ENCODE peak calls at places on chromosome 11, in eight cellular contexts. S is H9, K is DND-41, O is colonic mucosa, Z is fibroblast of lung, X is keratinocyte, M is neuronal stem cell, Q is GM23248. C is an unnamed sample.

GRCh38 chr11:64583296-64584262 is 7.4 kb upstream of the SLC22A12 start:
- DNase-seq in S (no peak), K (no peak), O (no peak), Z (peak; percentile 15), X (no peak), M (no peak), Q (peak; percentile 68), C (peak; percentile 40)

GRCh38 chr11:63838150-63838681 is 694 bp upstream of the MARK2 start:
- DNase-seq in S (peak; percentile 52), K (no peak), O (no peak), Z (no peak), X (no peak), M (no peak), Q (no peak), C (peak; percentile 86)

GRCh38 chr11:120565436-120566155 is 54.0 kb downstream of the GRIK4 start:
- DNase-seq in S (peak; percentile 26), K (no peak), O (no peak), Z (peak; percentile 62), X (no peak), M (no peak), Q (peak; percentile 55), C (no peak)

GRCh38 chr11:70066136-70066520 is 12.0 kb upstream of the ANO1 start:
- DNase-seq in S (peak; percentile 19), K (no peak), O (no peak), Z (no peak), X (no peak), M (no peak), Q (no peak), C (no peak)

GRCh38 chr11:70481625-70482528 is 83.5 kb downstream of the CTTN start:
- DNase-seq in S (no peak), K (no peak), O (no peak), Z (peak; percentile 82), X (no peak), M (no peak), Q (peak; percentile 71), C (peak; percentile 80)

GRCh38 chr11:114366331-114367243 is 33.7 kb downstream of the C11orf71 start:
- DNase-seq in S (no peak), K (no peak), O (no peak), Z (peak; percentile 92), X (no peak), M (no peak), Q (peak; percentile 86), C (no peak)

GRCh38 chr11:68593441-68593840 is 90.9 kb upstream of the GAL start:
- DNase-seq in S (no peak), K (no peak), O (no peak), Z (no peak), X (no peak), M (no peak), Q (no peak), C (no peak)

GRCh38 chr11:29184939-29185890 is 831.6 kb downstream of the KCNA4 start:
- DNase-seq in S (no peak), K (no peak), O (no peak), Z (peak; percentile 99), X (no peak), M (no peak), Q (peak; percentile 91), C (no peak)

GRCh38 chr11:77088236-77089003 is 14.2 kb upstream of the OMP start:
- DNase-seq in S (no peak), K (no peak), O (peak; percentile 81), Z (no peak), X (no peak), M (no peak), Q (no peak), C (peak; percentile 59)

GRCh38 chr11:124746621-124747243 is 5.3 kb downstream of the VSIG2 start:
- DNase-seq in S (peak; percentile 95), K (no peak), O (peak; percentile 95), Z (peak; percentile 58), X (peak; percentile 25), M (no peak), Q (peak; percentile 84), C (peak; percentile 93)
- H3K9ac ChIP-seq in S (no peak overlapping the region), K (no peak overlapping the region), O (peak overlapping the region; percentile 87), Z (no peak overlapping the region), X (peak overlapping the region; percentile 30), M (no peak overlapping the region), Q (peak overlapping the region; percentile 35), C (peak overlapping the region; percentile 51)

DNA sequence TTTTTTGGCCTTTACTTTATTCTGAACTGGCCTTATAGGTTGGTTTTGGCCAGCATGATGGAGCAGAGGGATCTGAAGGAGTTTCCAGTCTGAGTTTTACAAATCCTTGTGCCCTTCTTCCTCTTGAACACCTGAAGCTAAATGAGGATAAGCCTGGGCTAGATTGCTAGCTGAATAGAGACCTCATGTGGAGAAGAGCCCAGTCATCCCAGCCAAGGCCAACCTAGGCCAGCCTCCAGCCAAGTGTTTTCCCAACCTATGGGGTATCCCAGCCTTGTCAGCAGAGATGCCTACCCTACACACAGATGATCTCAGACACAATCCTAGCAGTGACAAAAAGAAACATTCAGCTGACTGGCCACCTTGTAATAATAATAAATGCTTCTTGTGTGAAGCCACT is 966 bp upstream of the CASP12 start:
- DNase-seq in S (no peak), K (no peak), O (no peak), Z (no peak), X (no peak), M (no peak), Q (no peak), C (no peak)
- H3K27ac ChIP-seq in S (no peak overlapping the region), K (no peak overlapping the region), O (no peak overlapping the region), Z (no peak overlapping the region), X (no peak overlapping the region), M (no peak overlapping the region), Q (no peak overlapping the region), C (no peak overlapping the region)

GRCh38 chr11:22786475-22786874 is 43.1 kb downstream of the SVIP start:
- DNase-seq in S (no peak), K (no peak), O (no peak), Z (no peak), X (no peak), M (no peak), Q (no peak), C (no peak)
- H3K9ac ChIP-seq in S (no peak overlapping the region), K (no peak overlapping the region), O (no peak overlapping the region), Z (no peak overlapping the region), X (no peak overlapping the region), M (no peak overlapping the region), Q (no peak overlapping the region), C (no peak overlapping the region)

GRCh38 chr11:80157447-80157846 is 716.6 kb upstream of the TENM4 start:
- DNase-seq in S (no peak), K (no peak), O (no peak), Z (no peak), X (no peak), M (no peak), Q (no peak), C (no peak)
- H3K27ac ChIP-seq in S (no peak overlapping the region), K (no peak overlapping the region), O (no peak overlapping the region), Z (no peak overlapping the region), X (no peak overlapping the region), M (no peak overlapping the region), Q (no peak overlapping the region), C (no peak overlapping the region)

GRCh38 chr11:3148255-3148989 is 16.7 kb downstream of the OSBPL5 start:
- DNase-seq in S (no peak), K (no peak), O (peak; percentile 67), Z (no peak), X (no peak), M (no peak), Q (no peak), C (no peak)

GRCh38 chr11:3145206-3145520 is 19.9 kb downstream of the OSBPL5 start:
- DNase-seq in S (no peak), K (no peak), O (no peak), Z (no peak), X (no peak), M (no peak), Q (no peak), C (no peak)

GRCh38 chr11:3147257-3147619 is 17.9 kb downstream of the OSBPL5 start:
- DNase-seq in S (no peak), K (no peak), O (no peak), Z (peak; percentile 10), X (no peak), M (no peak), Q (peak; percentile 63), C (peak; percentile 89)

GRCh38 chr11:3147626-3148025 is 17.5 kb downstream of the OSBPL5 start:
- DNase-seq in S (no peak), K (no peak), O (no peak), Z (no peak), X (no peak), M (no peak), Q (no peak), C (no peak)

DNA sequence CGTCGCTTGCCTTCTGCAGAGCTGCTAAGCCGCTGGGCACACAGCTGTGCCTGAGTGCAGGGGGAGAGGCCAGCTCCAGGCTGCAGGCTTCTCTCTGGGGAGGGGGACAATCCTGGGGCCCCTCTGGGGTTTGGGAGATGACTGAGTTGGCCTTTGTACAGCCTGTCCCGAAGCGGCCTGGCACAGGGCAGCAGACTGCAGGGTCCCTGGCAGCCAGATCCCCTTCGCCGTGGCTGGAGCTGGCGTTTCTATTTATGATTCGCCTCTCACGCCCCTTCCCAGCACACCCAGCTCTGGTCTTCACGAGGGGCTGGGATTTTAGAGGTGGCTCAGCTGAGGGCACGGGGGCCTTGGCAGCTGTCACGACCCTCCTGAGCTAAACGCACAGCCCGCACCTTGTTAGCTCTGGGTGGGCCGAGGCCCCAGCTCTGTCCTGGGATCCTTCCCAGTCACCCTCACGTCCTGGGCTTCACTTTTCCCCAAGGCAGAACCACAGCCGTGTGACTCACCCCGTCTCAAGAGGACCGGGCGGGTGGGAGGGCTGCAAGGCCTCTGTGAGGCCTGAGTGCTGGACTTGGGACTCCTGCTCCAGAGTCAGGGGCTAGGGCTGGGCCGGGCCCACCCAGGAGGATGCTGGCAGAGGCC is 18.4 kb downstream of the OSBPL5 start:
- DNase-seq in S (no peak), K (no peak), O (no peak), Z (peak; percentile 86), X (no peak), M (no peak), Q (peak; percentile 93), C (no peak)
- H3K9ac ChIP-seq in S (no peak overlapping the region), K (no peak overlapping the region), O (no peak overlapping the region), Z (peak overlapping the region; percentile 69), X (no peak overlapping the region), M (peak overlapping the region; percentile 68), Q (peak overlapping the region; percentile 65), C (no peak overlapping the region)

GRCh38 chr11:7911011-7911410 is 20.1 kb downstream of the OR10A6 start:
- DNase-seq in S (no peak), K (no peak), O (no peak), Z (no peak), X (no peak), M (no peak), Q (no peak), C (no peak)
- H3K27ac ChIP-seq in S (no peak overlapping the region), K (no peak overlapping the region), O (no peak overlapping the region), Z (no peak overlapping the region), X (no peak overlapping the region), M (no peak overlapping the region), Q (no peak overlapping the region), C (no peak overlapping the region)

GRCh38 chr11:60932605-60933346 is 8.5 kb downstream of the TMEM132A start:
- DNase-seq in S (no peak), K (no peak), O (no peak), Z (no peak), X (no peak), M (no peak), Q (no peak), C (no peak)
- H3K9ac ChIP-seq in S (no peak overlapping the region), K (no peak overlapping the region), O (no peak overlapping the region), Z (no peak overlapping the region), X (no peak overlapping the region), M (peak overlapping the region; percentile 18), Q (no peak overlapping the region), C (no peak overlapping the region)

C was measured in kidney.